ENCODE peak calls at places on chromosome 20, in ten cellular contexts. T is psoas muscle; Z is stimulated activated CD4-positive, alpha-beta T cell treated with anti-CD3 and anti-CD28 coated beads, Interleukin-12 subunit alpha, Interleukin-12 subunit beta, amount 100 ng/mL, for 48 hours; Q is progenitor cell of endocrine pancreas; K is NCI-H2171 treated with DMSO at 0.1 percent for 48 hours; A is HFFc6; I is SW480; H is A549; C is sciatic nerve; M is GM03348. V is an unnamed sample.

GRCh38 chr20:37396520-37397075 is 50.7 kb downstream of the SRC start:
- DNase-seq in H (no peak), C (peak), M (no peak), T (no peak), A (no peak), I (no peak), Q (peak), K (peak), Z (no peak), V (no peak)

GRCh38 chr20:1664911-1665310 is 7.3 kb upstream of the SIRPG start:
- DNase-seq in I (no peak), Q (no peak), T (no peak), H (no peak), A (no peak), C (no peak), M (no peak), Z (peak), K (no peak), V (no peak)

GRCh38 chr20:46111028-46111835 is 6.9 kb upstream of the CD40 start:
- DNase-seq in M (no peak), C (no peak), Q (no peak), T (no peak), I (no peak), H (no peak), K (no peak), A (no peak), Z (no peak), V (no peak)

GRCh38 chr20:49741940-49742339 is 28.3 kb upstream of the B4GALT5 start:
- DNase-seq in Z (no peak), H (no peak), K (no peak), A (no peak), M (no peak), T (no peak), Q (no peak), C (no peak), I (no peak), V (no peak)

GRCh38 chr20:58127731-58128130 is 100.7 kb downstream of the ANKRD60 start:
- DNase-seq in H (no peak), Q (no peak), I (peak), T (no peak), M (peak), Z (no peak), K (no peak), A (peak), C (peak), V (peak)

GRCh38 chr20:58310291-58310782 is 822 bp downstream of the RAB22A start:
- DNase-seq in K (no peak), A (peak), Q (no peak), H (peak), I (peak), M (peak), C (no peak), Z (no peak), T (no peak), V (no peak)

GRCh38 chr20:32538526-32538918 is 46.6 kb downstream of the NOL4L start:
- DNase-seq in C (no peak), I (no peak), K (peak), Z (no peak), T (no peak), H (no peak), A (no peak), Q (no peak), M (no peak), V (no peak)

GRCh38 chr20:32727663-32728062 is 15.6 kb downstream of the COMMD7 start:
- DNase-seq in T (no peak), I (peak), K (no peak), H (no peak), C (no peak), M (peak), A (peak), Z (no peak), Q (no peak), V (no peak)

GRCh38 chr20:62122659-62123449 is 579 bp downstream of the LSM14B start:
- DNase-seq in T (peak), H (no peak), C (peak), Z (no peak), K (peak), A (no peak), Q (peak), I (peak), M (peak), V (no peak)

GRCh38 chr20:11454966-11455799 is 462.5 kb upstream of the BTBD3 start:
- DNase-seq in Q (no peak), H (peak), K (no peak), T (no peak), A (peak), M (peak), I (peak), C (no peak), Z (no peak), V (no peak)

GRCh38 chr20:1629321-1629720 is 9.5 kb upstream of the SIRPB1 start:
- DNase-seq in K (no peak), C (no peak), A (no peak), M (no peak), T (no peak), I (no peak), Q (no peak), H (no peak), Z (no peak), V (no peak)

GRCh38 chr20:48636301-48636700 is 191.5 kb downstream of the PREX1 start:
- DNase-seq in H (no peak), A (no peak), I (no peak), Q (no peak), M (no peak), Z (no peak), T (peak), K (no peak), C (no peak), V (no peak)

GRCh38 chr20:38460040-38460623 is 12.5 kb upstream of the RALGAPB start:
- DNase-seq in C (no peak), M (no peak), A (peak), Q (no peak), I (peak), K (peak), T (no peak), H (peak), Z (no peak), V (no peak)

GRCh38 chr20:23266530-23267398 is 83.8 kb upstream of the NXT1 start:
- DNase-seq in Z (no peak), C (no peak), T (no peak), H (no peak), Q (no peak), I (no peak), A (no peak), M (no peak), K (no peak), V (no peak)

GRCh38 chr20:48102821-48103635 is 317.7 kb upstream of the SULF2 start:
- DNase-seq in T (no peak), Q (no peak), I (no peak), C (no peak), H (no peak), Z (no peak), M (no peak), A (no peak), K (peak), V (no peak)

GRCh38 chr20:5214826-5215225 is 88.0 kb downstream of the CDS2 start:
- DNase-seq in I (no peak), M (no peak), A (no peak), C (no peak), K (no peak), Q (no peak), H (no peak), T (no peak), Z (no peak), V (no peak)

GRCh38 chr20:3262566-3262965 is 23.6 kb upstream of the SLC4A11 start:
- DNase-seq in A (peak), T (no peak), M (peak), Z (no peak), K (no peak), C (no peak), Q (no peak), I (no peak), H (no peak), V (no peak)

GRCh38 chr20:50534567-50534966 is 24.4 kb downstream of the PTPN1 start:
- DNase-seq in Q (no peak), A (peak), C (no peak), K (no peak), H (no peak), I (no peak), T (no peak), Z (no peak), M (peak), V (no peak)